ENCODE peak calls at places on chromosomes 13 and 19, in ten cellular contexts. Q, V, N, M, X, F, P, T, W and A are unnamed samples.

GRCh38 chr13:80361883-80362327 is 21.0 kb upstream of the SPRY2 start:
- DNase-seq in N (no peak), M (no peak), T (no peak), V (no peak), P (no peak), X (no peak), W (no peak), Q (peak), F (no peak), A (peak)

GRCh38 chr19:15200575-15201364 is at the start of gene NOTCH3:
- DNase-seq in V (no peak), P (no peak), Q (no peak), N (no peak), X (no peak), M (peak), W (no peak), F (no peak), T (no peak), A (no peak)

GRCh38 chr13:21074601-21075302 is 13.4 kb upstream of the LATS2 start:
- DNase-seq in F (no peak), V (no peak), X (no peak), T (no peak), Q (no peak), P (no peak), N (no peak), M (no peak), W (peak), A (peak)

GRCh38 chr13:24681930-24682329 is 1.7 kb downstream of the ATP12A start:
- DNase-seq in T (no peak), P (no peak), M (no peak), N (no peak), X (no peak), Q (no peak), V (no peak), W (no peak), F (no peak), A (no peak)

GRCh38 chr13:39273953-39274352 is 235.7 kb downstream of the NHLRC3 start:
- DNase-seq in Q (no peak), X (no peak), P (no peak), V (no peak), W (no peak), M (no peak), F (no peak), N (no peak), T (peak), A (peak)

GRCh38 chr19:55443824-55444719 is 972 bp upstream of the SHISA7 start:
- DNase-seq in M (no peak), Q (no peak), V (no peak), F (no peak), N (no peak), W (no peak), P (no peak), T (no peak), X (no peak), A (no peak)

GRCh38 chr19:18495204-18495911 is 26.5 kb downstream of the ELL start:
- DNase-seq in M (no peak), X (no peak), F (no peak), V (no peak), W (no peak), T (no peak), P (no peak), Q (no peak), N (no peak), A (no peak)

GRCh38 chr13:46675016-46675415 is 121.9 kb downstream of the ESD start:
- DNase-seq in X (no peak), Q (peak), P (no peak), W (no peak), N (no peak), V (no peak), M (no peak), F (no peak), T (no peak), A (peak)

GRCh38 chr13:50572129-50572528 is 271.4 kb downstream of the DLEU7 start:
- DNase-seq in P (no peak), N (no peak), V (no peak), Q (no peak), X (no peak), W (no peak), T (no peak), M (no peak), F (no peak), A (no peak)

GRCh38 chr19:5048091-5048726 is 79.3 kb downstream of the KDM4B start:
- DNase-seq in F (peak), M (peak), W (peak), X (peak), Q (peak), V (peak), P (peak), N (peak), T (peak), A (peak)

GRCh38 chr13:109844396-109844795 is 58.0 kb upstream of the IRS2 start:
- DNase-seq in N (peak), T (no peak), W (no peak), Q (peak), M (no peak), V (peak), P (no peak), X (no peak), F (no peak), A (no peak)

GRCh38 chr19:56156768-56157167 is 15.7 kb downstream of the ZNF444 start:
- DNase-seq in T (no peak), W (no peak), Q (no peak), V (no peak), N (no peak), P (no peak), M (no peak), X (no peak), F (no peak), A (no peak)

GRCh38 chr19:12156254-12157058 is at the start of gene ZNF625:
- DNase-seq in M (peak), V (peak), P (peak), F (no peak), N (peak), Q (peak), W (peak), X (peak), T (peak), A (peak)

GRCh38 chr19:30059741-30060140 is 117.7 kb downstream of the URI1 start:
- DNase-seq in F (no peak), P (no peak), W (no peak), T (no peak), V (no peak), M (no peak), N (no peak), X (no peak), Q (no peak), A (no peak)

GRCh38 chr13:110209950-110210603 is 96.9 kb downstream of the COL4A1 start:
- DNase-seq in N (no peak), M (no peak), X (no peak), V (no peak), F (no peak), P (no peak), T (no peak), Q (no peak), W (no peak), A (no peak)

GRCh38 chr19:40257096-40257517 is 28.0 kb downstream of the AKT2 start:
- DNase-seq in X (no peak), M (no peak), W (no peak), T (no peak), N (no peak), V (no peak), F (no peak), Q (no peak), P (peak), A (no peak)

GRCh38 chr19:57886046-57886445 is 2.8 kb downstream of the ZNF814 start:
- DNase-seq in M (no peak), X (no peak), W (no peak), P (no peak), V (no peak), N (no peak), F (no peak), Q (no peak), T (no peak), A (no peak)